ENCODE peak calls at places on chromosome 10, in four cellular contexts. B, T, D and J are unnamed samples.

GRCh38 chr10:802506-802905 is 113.0 kb upstream of the DIP2C start:
- DNase-seq in T (no peak), B (no peak), D (no peak), J (no peak)

GRCh38 chr10:28302012-28302667 is 724 bp downstream of the MPP7 start:
- DNase-seq in T (peak; percentile 73), D (peak; percentile 15), B (peak; percentile 49), J (no peak)

GRCh38 chr10:48798486-48799254 is 114.0 kb downstream of the WDFY4 start:
- DNase-seq in D (no peak), T (no peak), B (no peak), J (peak; percentile 56)

GRCh38 chr10:132911712-132912097 is 30.7 kb downstream of the CFAP46 start:
- DNase-seq in B (no peak), D (no peak), T (peak; percentile 11), J (no peak)

GRCh38 chr10:60974463-60975149 is 30.6 kb upstream of the RHOBTB1 start:
- DNase-seq in D (no peak), B (no peak), T (no peak), J (no peak)

GRCh38 chr10:108980869-108981268 is 942.4 kb downstream of the XPNPEP1 start:
- DNase-seq in T (no peak), D (no peak), B (no peak), J (no peak)

GRCh38 chr10:13930123-13930522 is 343.4 kb downstream of the PRPF18 start:
- DNase-seq in T (no peak), B (no peak), D (peak; percentile 2), J (no peak)

GRCh38 chr10:83941189-83941588 is 198.1 kb upstream of the GHITM start:
- DNase-seq in B (no peak), T (no peak), D (no peak), J (no peak)

GRCh38 chr10:119111968-119112515 is 8.1 kb downstream of the DENND10 start:
- DNase-seq in D (no peak), T (no peak), B (no peak), J (peak; percentile 43)

GRCh38 chr10:125060486-125060850 is 99.9 kb downstream of the CTBP2 start:
- DNase-seq in T (no peak), B (no peak), D (no peak), J (no peak)

GRCh38 chr10:42950606-42951485 is 126.0 kb upstream of the RET start:
- DNase-seq in B (no peak), T (no peak), D (no peak), J (no peak)

GRCh38 chr10:123800299-123800698 is 91.3 kb downstream of the CPXM2 start:
- DNase-seq in D (no peak), T (no peak), B (no peak), J (no peak)

GRCh38 chr10:34473174-34474059 is 341.7 kb downstream of the PARD3 start:
- DNase-seq in D (no peak), T (no peak), B (no peak), J (no peak)

GRCh38 chr10:18666810-18667209 is 7.6 kb downstream of the ARL5B start:
- DNase-seq in D (no peak), T (no peak), B (peak; percentile 58), J (peak; percentile 45)

GRCh38 chr10:1461016-1461415 is 276.3 kb downstream of the ADARB2 start:
- DNase-seq in B (no peak), T (no peak), D (no peak), J (no peak)

GRCh38 chr10:23534761-23535160 is 95.9 kb downstream of the OTUD1 start:
- DNase-seq in T (no peak), D (no peak), B (no peak), J (no peak)

GRCh38 chr10:85868627-85869499 is 497.7 kb downstream of the GRID1 start:
- DNase-seq in B (no peak), D (no peak), T (no peak), J (no peak)

GRCh38 chr10:75043256-75044121 is 68.0 kb upstream of the SAMD8 start:
- DNase-seq in D (peak; percentile 31), B (peak; percentile 93), T (peak; percentile 18), J (no peak)

GRCh38 chr10:113411456-113411855 is 141.4 kb upstream of the HABP2 start:
- DNase-seq in T (no peak), D (no peak), B (no peak), J (no peak)

GRCh38 chr10:113992601-113993011 is 51.1 kb upstream of the ADRB1 start:
- DNase-seq in T (no peak), B (no peak), D (no peak), J (no peak)

GRCh38 chr10:69461327-69462025 is 10.2 kb downstream of the TSPAN15 start:
- DNase-seq in B (no peak), T (no peak), D (no peak), J (no peak)

GRCh38 chr10:86632009-86632800 is 22.1 kb upstream of the OPN4 start:
- DNase-seq in D (no peak), B (peak; percentile 94), T (no peak), J (peak; percentile 71)

GRCh38 chr10:11511325-11511724 is 100.1 kb downstream of the USP6NL start:
- DNase-seq in D (no peak), B (no peak), T (no peak), J (no peak)

GRCh38 chr10:122267849-122268737 is 3.0 kb upstream of the BTBD16 start:
- DNase-seq in T (peak; percentile 54), D (peak; percentile 35), B (peak; percentile 73), J (peak; percentile 77)

GRCh38 chr10:71347587-71348395 is 28.7 kb downstream of the SLC29A3 start:
- DNase-seq in D (no peak), T (no peak), B (no peak), J (no peak)

GRCh38 chr10:33341638-33342037 is 7.2 kb upstream of the NRP1 start:
- DNase-seq in D (no peak), T (no peak), B (no peak), J (peak; percentile 40)

GRCh38 chr10:43691503-43691902 is 42.8 kb upstream of the ZNF32 start:
- DNase-seq in T (no peak), B (no peak), D (no peak), J (peak; percentile 55)

GRCh38 chr10:104260775-104261115 is 6.1 kb downstream of the GSTO1 start:
- DNase-seq in T (no peak), B (no peak), D (no peak), J (peak; percentile 36)

GRCh38 chr10:103781329-103782061 is 73.9 kb downstream of the SH3PXD2A start:
- DNase-seq in T (no peak), D (no peak), B (peak; percentile 44), J (peak; percentile 84)

GRCh38 chr10:7045891-7046599 is 364.8 kb downstream of the SFMBT2 start:
- DNase-seq in T (no peak), B (no peak), D (no peak), J (no peak)

GRCh38 chr10:116133641-116134040 is 139.4 kb downstream of the GFRA1 start:
- DNase-seq in T (no peak), D (no peak), B (no peak), J (no peak)

GRCh38 chr10:49264177-49264677 is 34.7 kb upstream of the C10orf71 start:
- DNase-seq in D (no peak), B (no peak), T (no peak), J (no peak)

GRCh38 chr10:114548662-114549061 is 109.4 kb downstream of the ABLIM1 start:
- DNase-seq in D (no peak), T (peak; percentile 57), B (peak; percentile 72), J (peak; percentile 51)

GRCh38 chr10:14554843-14555205 is 219.9 kb downstream of the FAM107B start:
- DNase-seq in T (no peak), D (no peak), B (no peak), J (no peak)